ENCODE peak calls at places on chromosome 5, in six cellular contexts. S, U, O, Y, F and J are unnamed samples.

GRCh38 chr5:179596421-179596820 is 27.1 kb downstream of the HNRNPH1 start:
- DNase-seq in F (no peak), U (no peak), Y (no peak), S (no peak), O (no peak), J (no peak)

GRCh38 chr5:8773091-8773615 is 772.7 kb downstream of the SEMA5A start:
- DNase-seq in S (peak), F (no peak), U (no peak), Y (no peak), O (no peak), J (no peak)

GRCh38 chr5:54080833-54081232 is 229.5 kb downstream of the ARL15 start:
- DNase-seq in S (no peak), F (no peak), U (no peak), Y (no peak), O (no peak), J (no peak)

GRCh38 chr5:98308960-98309359 is 464.5 kb upstream of the RGMB start:
- DNase-seq in S (no peak), Y (no peak), F (no peak), U (no peak), O (no peak), J (no peak)

GRCh38 chr5:141517902-141518610 is 29.2 kb downstream of the PCDHGC5 start:
- DNase-seq in S (peak), U (no peak), O (no peak), F (no peak), Y (no peak), J (no peak)

GRCh38 chr5:132500931-132501628 is 10.5 kb upstream of the IRF1 start:
- DNase-seq in U (peak), O (peak), Y (peak), S (peak), F (peak), J (peak)

GRCh38 chr5:96702503-96703383 is 40.6 kb downstream of the CAST start:
- DNase-seq in O (peak), S (peak), Y (peak), F (peak), U (peak), J (peak)

GRCh38 chr5:178477224-178478201 is 112.7 kb downstream of the COL23A1 start:
- DNase-seq in Y (no peak), O (no peak), S (peak), U (no peak), F (no peak), J (no peak)

GRCh38 chr5:36180556-36181350 is 28.8 kb downstream of the SKP2 start:
- DNase-seq in F (no peak), S (no peak), U (no peak), Y (no peak), O (no peak), J (no peak)

GRCh38 chr5:35274839-35275509 is 44.7 kb upstream of the PRLR start:
- DNase-seq in O (no peak), Y (no peak), S (no peak), F (no peak), U (no peak), J (no peak)

GRCh38 chr5:57482671-57483106 is at the start of gene ACTBL2:
- DNase-seq in F (no peak), U (no peak), S (peak), Y (no peak), O (no peak), J (peak)

GRCh38 chr5:6722015-6722414 is 8.8 kb downstream of the TENT4A start:
- DNase-seq in U (no peak), O (peak), S (peak), Y (no peak), F (no peak), J (no peak)

GRCh38 chr5:73417307-73418035 is 31.1 kb downstream of the FOXD1 start:
- DNase-seq in O (no peak), S (peak), U (no peak), F (no peak), Y (no peak), J (no peak)

GRCh38 chr5:17314907-17315471 is 97.6 kb downstream of the BASP1 start:
- DNase-seq in S (peak), U (no peak), Y (no peak), F (no peak), O (no peak), J (no peak)

GRCh38 chr5:145811834-145812625 is 23.1 kb downstream of the PRELID2 start:
- DNase-seq in O (no peak), U (no peak), Y (no peak), S (peak), F (no peak), J (peak)

GRCh38 chr5:150541895-150542294 is 34.0 kb downstream of the NDST1 start:
- DNase-seq in S (no peak), U (no peak), O (no peak), F (no peak), Y (no peak), J (no peak)

GRCh38 chr5:160173-160510 is 31.2 kb upstream of the LRRC14B start:
- DNase-seq in F (no peak), O (no peak), U (no peak), S (no peak), Y (no peak), J (no peak)

GRCh38 chr5:33794550-33795300 is 97.1 kb downstream of the ADAMTS12 start:
- DNase-seq in O (no peak), Y (no peak), F (no peak), S (peak), U (no peak), J (no peak)

GRCh38 chr5:148255456-148255855 is 13.1 kb upstream of the SPINK13 start:
- DNase-seq in O (no peak), U (no peak), F (no peak), S (no peak), Y (no peak), J (no peak)

GRCh38 chr5:110736763-110737162 is 2.0 kb upstream of the SLC25A46 start:
- DNase-seq in U (no peak), F (no peak), O (no peak), Y (no peak), S (no peak), J (no peak)

GRCh38 chr5:6732634-6733410 is 19.6 kb downstream of the TENT4A start:
- DNase-seq in S (peak), Y (no peak), O (no peak), U (no peak), F (peak), J (no peak)

GRCh38 chr5:170268884-170269283 is 28.7 kb downstream of the LCP2 start:
- DNase-seq in S (no peak), U (no peak), F (no peak), Y (no peak), O (no peak), J (no peak)

GRCh38 chr5:83385812-83386211 is 85.7 kb upstream of the VCAN start:
- DNase-seq in Y (no peak), U (no peak), O (no peak), F (no peak), S (no peak), J (no peak)

GRCh38 chr5:68375540-68375939 is 160.0 kb downstream of the PIK3R1 start:
- DNase-seq in F (no peak), O (no peak), U (no peak), Y (no peak), S (no peak), J (no peak)

GRCh38 chr5:135179308-135179980 is 145.4 kb upstream of the PITX1 start:
- DNase-seq in S (no peak), Y (no peak), O (no peak), F (no peak), U (no peak), J (peak)

GRCh38 chr5:142770650-142771609 is 753 bp downstream of the ARHGAP26 start:
- DNase-seq in Y (peak), U (peak), O (peak), S (peak), F (peak), J (peak)

GRCh38 chr5:172311605-172312004 is 28.0 kb upstream of the UBTD2 start:
- DNase-seq in O (no peak), F (no peak), S (no peak), U (no peak), Y (no peak), J (no peak)

GRCh38 chr5:72290356-72291133 is 29.5 kb downstream of the MRPS27 start:
- DNase-seq in Y (no peak), F (no peak), O (no peak), U (no peak), S (no peak), J (no peak)

GRCh38 chr5:151072234-151073025 is 8.4 kb downstream of the TNIP1 start:
- DNase-seq in O (no peak), F (no peak), U (no peak), Y (no peak), S (peak), J (peak)

GRCh38 chr5:119049824-119050449 is 20.9 kb upstream of the DMXL1 start:
- DNase-seq in S (peak), U (no peak), Y (no peak), F (no peak), O (no peak), J (no peak)

GRCh38 chr5:174147551-174147950 is 102.0 kb downstream of the NSG2 start:
- DNase-seq in Y (no peak), O (no peak), S (no peak), U (no peak), F (no peak), J (no peak)

GRCh38 chr5:139417214-139417613 is 13.3 kb upstream of the SPATA24 start:
- DNase-seq in U (no peak), O (no peak), Y (no peak), S (no peak), F (no peak), J (no peak)

GRCh38 chr5:74042559-74043357 is 416.8 kb downstream of the ARHGEF28 start:
- DNase-seq in O (no peak), S (peak), F (no peak), Y (no peak), U (no peak), J (no peak)

GRCh38 chr5:149779071-149779470 is 49.0 kb downstream of the PPARGC1B start:
- DNase-seq in O (no peak), S (no peak), Y (no peak), U (no peak), F (no peak), J (no peak)

GRCh38 chr5:37886207-37886905 is 46.5 kb upstream of the GDNF start:
- DNase-seq in F (no peak), U (no peak), O (no peak), Y (no peak), S (no peak), J (no peak)

GRCh38 chr5:180138976-180139730 is 67.6 kb upstream of the RNF130 start:
- DNase-seq in Y (no peak), O (peak), S (no peak), U (no peak), F (no peak), J (no peak)